ENCODE peak calls at places on chromosomes 5 and 9, in four cellular contexts. One of them, this sample, is unnamed. For H3K9me3, the result is how much of the 10 kb centered on the place peaks cover.

GRCh38 chr5:78727786-78728761 is 79.5 kb upstream of the LHFPL2 start:
- DNase-seq in A549: peak
- DNase-seq in ovary: no peak
- DNase-seq in stomach: peak
- DNase-seq in this sample: no peak

GRCh38 chr9:84230355-84231136 is 110.0 kb downstream of the SLC28A3 start:
- DNase-seq in A549: no peak
- DNase-seq in ovary: no peak
- DNase-seq in stomach: no peak
- DNase-seq in this sample: no peak

GRCh38 chr5:125584119-125584518 is 837.7 kb upstream of the ZNF608 start:
- DNase-seq in A549: no peak
- DNase-seq in ovary: no peak
- DNase-seq in stomach: no peak
- DNase-seq in this sample: peak

GRCh38 chr5:56076486-56076885 is 81.7 kb upstream of the IL6ST start:
- DNase-seq in A549: no peak
- DNase-seq in ovary: no peak
- DNase-seq in stomach: no peak
- DNase-seq in this sample: no peak

GRCh38 chr9:76893395-76893932 is 12.4 kb downstream of the PRUNE2 start:
- DNase-seq in A549: no peak
- DNase-seq in ovary: no peak
- DNase-seq in stomach: no peak
- DNase-seq in this sample: no peak

GRCh38 chr5:111453290-111453689 is 59.0 kb downstream of the STARD4 start:
- DNase-seq in A549: no peak
- DNase-seq in ovary: no peak
- DNase-seq in stomach: no peak
- DNase-seq in this sample: no peak

GRCh38 chr5:98581416-98581999 is 192.0 kb upstream of the RGMB start:
- DNase-seq in A549: no peak
- DNase-seq in ovary: no peak
- DNase-seq in stomach: no peak
- DNase-seq in this sample: no peak

GRCh38 chr5:2698581-2698980 is 52.9 kb downstream of the IRX2 start:
- DNase-seq in A549: no peak
- DNase-seq in ovary: no peak
- DNase-seq in stomach: no peak
- DNase-seq in this sample: no peak

GRCh38 chr5:30752015-30752414 is 441.5 kb upstream of the CDH6 start:
- DNase-seq in A549: no peak
- DNase-seq in ovary: no peak
- DNase-seq in stomach: no peak
- DNase-seq in this sample: no peak

GRCh38 chr5:79392776-79393175 is 121.2 kb downstream of the HOMER1 start:
- DNase-seq in A549: no peak
- DNase-seq in ovary: no peak
- DNase-seq in stomach: no peak
- DNase-seq in this sample: no peak

GRCh38 chr9:79134654-79135053 is 437.1 kb upstream of the TLE4 start:
- DNase-seq in A549: no peak
- DNase-seq in ovary: no peak
- DNase-seq in stomach: no peak
- DNase-seq in this sample: no peak

GRCh38 chr9:95752129-95752731 is 123.3 kb upstream of the ERCC6L2 start:
- DNase-seq in A549: no peak
- DNase-seq in ovary: peak
- DNase-seq in stomach: no peak
- DNase-seq in this sample: no peak

GRCh38 chr5:111439473-111440075 is 72.8 kb downstream of the STARD4 start:
- DNase-seq in A549: no peak
- DNase-seq in ovary: no peak
- DNase-seq in stomach: no peak
- DNase-seq in this sample: no peak

GRCh38 chr5:30607301-30607700 is 586.2 kb upstream of the CDH6 start:
- DNase-seq in A549: no peak
- DNase-seq in ovary: no peak
- DNase-seq in stomach: no peak
- DNase-seq in this sample: no peak

GRCh38 chr5:168899673-168900072 is 320.5 kb upstream of the PANK3 start:
- DNase-seq in A549: no peak
- DNase-seq in ovary: no peak
- DNase-seq in stomach: no peak
- DNase-seq in this sample: no peak

GRCh38 chr5:124581866-124582650 is 164.4 kb downstream of the ZNF608 start:
- DNase-seq in A549: no peak
- DNase-seq in ovary: no peak
- DNase-seq in stomach: no peak
- DNase-seq in this sample: no peak

GRCh38 chr9:108188482-108188881 is 667.3 kb downstream of the ACTL7B start:
- DNase-seq in A549: no peak
- DNase-seq in ovary: no peak
- DNase-seq in stomach: no peak
- DNase-seq in this sample: no peak

GRCh38 chr9:81588148-81588874 is 101.0 kb downstream of the TLE1 start:
- DNase-seq in A549: peak
- DNase-seq in ovary: no peak
- DNase-seq in stomach: peak
- DNase-seq in this sample: no peak

GRCh38 chr9:137875354-137875753 is 2.2 kb upstream of the CACNA1B start:
- DNase-seq in A549: no peak
- DNase-seq in ovary: no peak
- DNase-seq in stomach: no peak
- DNase-seq in this sample: no peak

GRCh38 chr9:137876269-137876668 is 1.3 kb upstream of the CACNA1B start:
- DNase-seq in A549: no peak
- DNase-seq in ovary: no peak
- DNase-seq in stomach: no peak
- DNase-seq in this sample: no peak

GRCh38 chr9:137875846-137876245 is 1.7 kb upstream of the CACNA1B start:
- DNase-seq in A549: no peak
- DNase-seq in ovary: no peak
- DNase-seq in stomach: no peak
- DNase-seq in this sample: no peak

GRCh38 chr9:137878146-137878941 is 762 bp downstream of the CACNA1B start:
- DNase-seq in A549: no peak
- DNase-seq in ovary: peak
- DNase-seq in stomach: no peak
- DNase-seq in this sample: no peak

DNA sequence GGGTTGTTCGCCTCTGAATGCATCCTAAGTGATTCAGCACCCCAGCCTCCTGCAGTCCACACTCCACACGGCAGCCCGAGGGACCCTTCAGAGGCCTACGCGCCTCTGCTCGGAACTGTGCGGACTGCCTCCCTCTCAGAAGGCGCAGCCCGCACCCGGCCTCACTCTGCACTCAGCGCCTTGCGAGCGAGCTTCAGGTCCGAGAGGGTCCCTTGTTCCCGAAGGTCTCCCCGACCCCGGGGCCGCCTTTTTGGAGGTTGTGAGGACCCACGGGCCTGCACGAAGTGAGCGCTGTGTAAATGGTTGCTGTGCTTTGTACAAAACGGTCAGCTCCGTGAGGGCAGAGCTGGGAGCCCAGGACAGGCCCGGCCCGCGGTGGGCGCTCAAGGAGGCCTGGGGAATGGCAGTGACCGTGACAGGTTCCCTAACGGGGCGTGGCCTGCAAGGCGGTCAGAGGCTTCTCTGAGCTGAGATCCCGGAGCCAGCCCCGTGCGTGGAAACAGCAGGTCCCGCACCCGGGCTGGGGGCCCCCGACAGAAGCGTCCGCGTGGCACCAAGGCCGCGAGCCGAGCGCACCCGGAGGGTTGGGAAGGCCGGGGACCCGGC is 698 bp upstream of the CACNA1B start:
- DNase-seq in A549: no peak
- DNase-seq in ovary: no peak
- DNase-seq in stomach: no peak
- DNase-seq in this sample: no peak
- H3K9me3 ChIP-seq in A549: under half
- H3K9me3 ChIP-seq in ovary: under half
- H3K9me3 ChIP-seq in stomach: under half
- H3K9me3 ChIP-seq in this sample: under half

GRCh38 chr5:173477320-173478055 is 139.0 kb downstream of the BOD1 start:
- DNase-seq in A549: no peak
- DNase-seq in ovary: no peak
- DNase-seq in stomach: no peak
- DNase-seq in this sample: no peak
- TF ChIP-seq EP300 in A549: no peak
- TF ChIP-seq EP300 in ovary: no peak
- TF ChIP-seq EP300 in stomach: peak
- TF ChIP-seq EP300 in this sample: no peak

DNA sequence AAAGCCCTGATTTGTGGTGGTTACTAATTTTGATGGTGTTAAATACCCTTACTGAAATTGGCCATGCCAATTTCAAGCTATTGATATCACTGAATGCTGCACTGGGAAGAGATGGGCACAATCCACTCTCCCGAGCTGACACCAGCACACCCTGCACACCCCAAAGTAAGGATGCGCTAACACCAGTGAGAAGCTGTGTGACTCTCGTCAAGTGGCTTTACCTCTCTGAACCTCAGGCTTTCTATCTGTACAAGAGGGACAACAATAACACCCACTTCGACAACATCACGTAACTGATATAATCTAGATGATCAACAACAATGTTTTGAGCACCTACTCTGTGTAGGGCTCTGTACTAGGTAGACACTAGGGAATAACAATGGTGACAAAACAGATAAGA is 8.0 kb upstream of the AKNA start:
- DNase-seq in A549: no peak
- DNase-seq in ovary: no peak
- DNase-seq in stomach: no peak
- DNase-seq in this sample: no peak
- H3K4me3 ChIP-seq in A549: no peak
- H3K4me3 ChIP-seq in ovary: no peak
- H3K4me3 ChIP-seq in stomach: no peak
- H3K4me3 ChIP-seq in this sample: no peak

DNA sequence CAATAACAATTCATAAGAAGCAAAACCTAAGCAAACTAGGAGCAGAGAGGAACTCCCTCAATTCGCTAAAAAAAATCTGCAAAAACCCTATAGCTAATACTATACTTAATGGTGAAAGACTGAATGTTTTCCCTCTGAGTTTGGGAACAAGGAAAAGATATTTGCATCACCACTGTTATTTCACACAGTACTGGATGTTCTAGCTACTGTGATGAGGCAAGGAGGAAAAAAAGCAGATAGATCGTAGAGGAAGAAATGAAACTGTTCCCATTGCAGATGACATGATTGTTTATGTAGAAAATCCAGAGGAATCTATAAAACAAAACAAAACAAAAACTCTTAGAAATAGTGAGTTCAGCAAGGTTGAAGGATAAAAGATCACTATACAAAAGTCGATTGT is 116.7 kb downstream of the PHF2 start:
- DNase-seq in A549: no peak
- DNase-seq in ovary: no peak
- DNase-seq in stomach: no peak
- DNase-seq in this sample: no peak
- H3K9me3 ChIP-seq in A549: under half
- H3K9me3 ChIP-seq in ovary: under half
- H3K9me3 ChIP-seq in stomach: under half
- H3K9me3 ChIP-seq in this sample: half or more

This sample was measured in tibial nerve.